ENCODE peak calls at places on chromosomes 16 and 17, in six cellular contexts. T, W, H, M, F and Z are unnamed samples.

GRCh38 chr17:12665263-12666210 is at the start of gene MYOCD:
- DNase-seq in F (peak; percentile 37), H (peak; percentile 33), M (peak; percentile 10), W (peak; percentile 19), T (peak; percentile 40), Z (peak; percentile 86)

GRCh38 chr17:30256756-30257506 is 21.4 kb upstream of the SLC6A4 start:
- DNase-seq in H (no peak), T (no peak), M (peak; percentile 27), W (no peak), F (no peak), Z (no peak)

GRCh38 chr17:79627766-79628690 is 17.2 kb upstream of the RBFOX3 start:
- DNase-seq in T (peak; percentile 3), H (no peak), W (no peak), F (no peak), M (no peak), Z (peak; percentile 79)

GRCh38 chr17:65099941-65100315 is 37.2 kb upstream of the RGS9 start:
- DNase-seq in H (peak; percentile 76), T (no peak), F (no peak), M (peak; percentile 73), W (peak; percentile 48), Z (no peak)

GRCh38 chr17:45927247-45927646 is 32.9 kb downstream of the MAPT start:
- DNase-seq in H (no peak), M (no peak), F (no peak), T (no peak), W (no peak), Z (no peak)

GRCh38 chr17:19979917-19980770 is 2.5 kb upstream of the AKAP10 start:
- DNase-seq in F (peak; percentile 63), W (peak; percentile 19), T (no peak), H (no peak), M (no peak), Z (no peak)

GRCh38 chr17:62631936-62632924 is 4.8 kb downstream of the MRC2 start:
- DNase-seq in H (no peak), T (no peak), M (no peak), W (no peak), F (no peak), Z (no peak)

GRCh38 chr17:8377422-8377821 is 918 bp upstream of the KRABD2 start:
- DNase-seq in W (no peak), H (no peak), M (no peak), T (no peak), F (no peak), Z (no peak)

GRCh38 chr17:40075216-40076100 is 12.7 kb downstream of the THRA start:
- DNase-seq in T (peak; percentile 63), M (peak; percentile 55), H (no peak), W (peak; percentile 85), F (peak; percentile 65), Z (peak; percentile 90)

GRCh38 chr17:19003966-19004600 is 481 bp downstream of the FAM83G start:
- DNase-seq in T (peak; percentile 46), H (peak; percentile 72), W (peak; percentile 74), F (peak; percentile 44), M (peak; percentile 71), Z (no peak)

GRCh38 chr17:34154916-34155730 is 100.0 kb upstream of the CCL2 start:
- DNase-seq in T (no peak), W (no peak), M (no peak), F (no peak), H (no peak), Z (no peak)

GRCh38 chr16:75660321-75660720 is 12.7 kb downstream of the TERF2IP start:
- DNase-seq in M (no peak), T (no peak), H (no peak), F (no peak), W (no peak), Z (no peak)

GRCh38 chr17:307741-308507 is 44.7 kb downstream of the RPH3AL start:
- DNase-seq in F (peak; percentile 66), W (no peak), M (no peak), H (no peak), T (no peak), Z (no peak)

GRCh38 chr17:51652529-51652928 is 392.2 kb downstream of the UTP18 start:
- DNase-seq in T (no peak), W (no peak), M (no peak), F (no peak), H (no peak), Z (no peak)

GRCh38 chr17:46817151-46817900 is 1.2 kb downstream of the WNT3 start:
- DNase-seq in W (no peak), H (no peak), T (no peak), M (no peak), F (no peak), Z (no peak)

GRCh38 chr17:61510991-61511390 is 58.8 kb downstream of the TBX4 start:
- DNase-seq in F (no peak), M (no peak), T (no peak), H (no peak), W (no peak), Z (no peak)

GRCh38 chr17:61510237-61510636 is 58.0 kb downstream of the TBX4 start:
- DNase-seq in F (no peak), W (no peak), T (no peak), M (no peak), H (no peak), Z (no peak)

GRCh38 chr17:61508912-61509311 is 56.7 kb downstream of the TBX4 start:
- DNase-seq in H (no peak), F (no peak), W (no peak), M (peak; percentile 45), T (no peak), Z (no peak)

GRCh38 chr17:61514491-61514890 is 62.3 kb downstream of the TBX4 start:
- DNase-seq in H (no peak), M (no peak), F (no peak), W (no peak), T (no peak), Z (no peak)

GRCh38 chr17:61511480-61512182 is 59.4 kb downstream of the TBX4 start:
- DNase-seq in H (no peak), W (no peak), F (no peak), T (no peak), M (no peak), Z (no peak)
- TF ChIP-seq CTCF in H (no peak), W (no peak), F (no peak), T (no peak), M (no peak), Z (no peak)

GRCh38 chr17:81237591-81238489 is 1.0 kb downstream of the TEPSIN start:
- DNase-seq in H (no peak), F (no peak), W (no peak), T (no peak), M (no peak), Z (no peak)
- TF ChIP-seq CTCF in H (no peak), F (no peak), W (no peak), T (no peak), M (no peak), Z (no peak)

GRCh38 chr16:4693296-4693955 is at the start of gene NUDT16L1:
- DNase-seq in F (peak; percentile 94), M (peak; percentile 97), T (peak; percentile 96), W (peak; percentile 96), H (peak; percentile 97), Z (peak; percentile 99)
- TF ChIP-seq CTCF in F (peak; percentile 66), M (no peak), T (peak; percentile 35), W (peak; percentile 18), H (no peak), Z (peak; percentile 51)

DNA sequence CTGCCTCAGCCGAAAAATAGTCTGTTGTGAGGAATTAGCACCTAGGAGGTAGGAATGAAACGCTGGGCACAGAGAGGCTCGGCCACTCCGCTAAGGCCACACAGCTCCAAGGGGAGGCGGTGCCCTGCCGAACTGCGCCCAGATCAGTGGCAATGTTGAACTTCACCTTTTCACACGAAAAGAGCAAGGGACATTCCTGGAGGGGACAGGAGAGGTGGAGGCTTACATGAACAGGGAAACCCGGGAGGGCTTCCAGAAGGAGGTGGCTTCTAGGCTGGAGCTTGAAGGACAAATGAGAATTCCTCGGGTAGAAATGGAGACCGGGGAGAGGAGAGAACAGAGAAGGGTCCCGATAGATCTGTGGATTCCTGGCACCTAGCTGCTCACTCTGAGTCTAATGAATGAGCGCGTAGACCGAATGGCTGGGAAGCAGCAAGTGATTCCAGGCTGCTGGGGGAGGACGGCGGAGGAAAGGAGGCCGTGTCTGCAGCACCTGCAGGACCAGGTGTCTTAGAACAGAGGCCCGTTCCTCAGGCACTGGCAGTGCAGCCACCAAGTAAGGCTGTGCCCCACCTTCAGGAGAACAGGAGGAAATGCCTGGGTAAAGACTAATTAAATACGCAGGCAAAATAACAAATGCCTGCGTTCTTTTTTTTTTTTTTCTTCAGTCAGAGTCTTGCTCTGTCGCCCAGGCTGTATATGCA is 723 bp upstream of the SLC38A10 start:
- DNase-seq in W (peak; percentile 80), T (peak; percentile 37), F (no peak), M (peak; percentile 92), H (peak; percentile 85), Z (no peak)
- TF ChIP-seq CTCF in W (peak; percentile 39), T (peak; percentile 52), F (peak; percentile 15), M (peak; percentile 65), H (peak; percentile 71), Z (peak; percentile 45)

GRCh38 chr16:74064120-74064735 is 232.4 kb upstream of the PSMD7 start:
- DNase-seq in T (no peak), F (no peak), M (no peak), H (no peak), W (no peak), Z (no peak)
- TF ChIP-seq CTCF in T (no peak), F (no peak), M (no peak), H (no peak), W (no peak), Z (no peak)

DNA sequence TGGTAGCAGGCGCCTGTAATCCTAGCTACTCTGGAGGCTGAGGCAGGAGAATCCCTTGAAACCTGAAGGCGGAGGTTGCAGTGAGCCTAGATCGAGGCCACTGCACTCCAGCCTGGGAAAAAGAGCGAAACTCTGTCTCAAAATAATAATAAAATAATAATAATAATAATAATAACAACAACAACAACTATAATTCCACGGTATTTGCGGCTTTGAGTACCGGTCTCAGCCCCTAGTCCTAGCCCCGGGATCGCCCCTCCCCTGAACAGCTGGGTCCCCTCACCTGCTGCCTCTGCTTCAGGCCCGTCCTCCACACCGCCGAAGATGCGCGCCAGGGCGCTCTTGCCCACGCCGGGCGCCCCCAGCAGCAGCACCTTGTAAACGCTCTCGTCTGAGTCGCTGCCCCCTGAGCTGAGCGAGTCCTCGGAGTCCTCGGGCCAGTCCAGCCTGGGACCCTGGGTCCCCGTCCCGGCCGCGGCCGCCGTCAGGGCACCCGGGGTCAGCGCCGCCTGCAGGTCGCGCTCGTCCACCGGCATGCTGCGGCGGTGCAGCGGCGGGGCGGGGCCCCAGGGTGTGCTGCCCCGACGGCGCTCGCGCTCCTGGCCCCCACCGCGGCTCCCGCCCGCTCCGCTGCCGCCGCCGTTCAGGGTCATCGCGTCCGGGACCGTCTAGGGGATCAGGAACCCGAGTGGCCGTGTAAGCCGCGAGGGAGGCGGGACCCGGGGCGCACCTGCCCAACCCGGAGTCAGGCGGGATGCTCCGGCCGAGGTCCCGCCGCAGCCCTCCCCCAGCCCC is 611 bp downstream of the RRAD start:
- DNase-seq in M (no peak), F (peak; percentile 48), H (no peak), W (peak; percentile 55), T (peak; percentile 47), Z (no peak)
- TF ChIP-seq CTCF in M (no peak), F (peak; percentile 35), H (peak; percentile 50), W (peak; percentile 15), T (peak; percentile 60), Z (peak; percentile 52)